ENCODE peak calls at places on chromosome 17, in seven cellular contexts. A is IMR-90; Q is left ventricle myocardium inferior; M is left lung; P is colonic mucosa; L is mucosa of descending colon; C is effector memory CD4-positive, alpha-beta T cell. U is an unnamed sample. For H3K4me1, the result is how much of the 10 kb centered on the place peaks cover.

GRCh38 chr17:80187090-80187489 is 17.3 kb downstream of the CARD14 start:
- DNase-seq in A (peak), Q (no peak), M (no peak), P (no peak), L (no peak), C (no peak), U (no peak)

GRCh38 chr17:32298721-32299578 is 33.3 kb downstream of the RHBDL3 start:
- DNase-seq in A (no peak), Q (no peak), M (no peak), P (no peak), L (no peak), C (no peak), U (no peak)

GRCh38 chr17:35809855-35810461 is 674 bp downstream of the TAF15 start:
- DNase-seq in A (peak), Q (no peak), M (no peak), P (no peak), L (no peak), C (no peak), U (no peak)

GRCh38 chr17:50676065-50676975 is 31.4 kb downstream of the ANKRD40 start:
- DNase-seq in A (no peak), Q (no peak), M (no peak), P (peak), L (peak), C (no peak), U (no peak)

GRCh38 chr17:21247859-21248258 is 5.4 kb downstream of the NATD1 start:
- DNase-seq in A (no peak), Q (no peak), M (no peak), P (no peak), L (no peak), C (no peak), U (no peak)

GRCh38 chr17:62134397-62134796 is 69.3 kb upstream of the MED13 start:
- DNase-seq in A (peak), Q (no peak), M (no peak), P (no peak), L (no peak), C (no peak), U (no peak)

GRCh38 chr17:45307290-45308015 is 9.4 kb downstream of the MAP3K14 start:
- DNase-seq in A (peak), Q (no peak), M (no peak), P (no peak), L (peak), C (no peak), U (peak)

GRCh38 chr17:81884968-81885367 is 6.4 kb downstream of the ALYREF start:
- DNase-seq in A (no peak), Q (no peak), M (no peak), P (no peak), L (no peak), C (no peak), U (no peak)

GRCh38 chr17:71580220-71580619 is 540.6 kb upstream of the SOX9 start:
- DNase-seq in A (peak), Q (no peak), M (no peak), P (no peak), L (no peak), C (no peak), U (no peak)

GRCh38 chr17:79019631-79020584 is 4.1 kb upstream of the C1QTNF1 start:
- DNase-seq in A (peak), Q (peak), M (peak), P (peak), L (peak), C (no peak), U (peak)

GRCh38 chr17:8740486-8740885 is 4.2 kb downstream of the CCDC42 start:
- DNase-seq in A (no peak), Q (no peak), M (no peak), P (no peak), L (no peak), C (peak), U (no peak)

GRCh38 chr17:62761884-62762283 is 46.2 kb downstream of the MARCHF10 start:
- DNase-seq in A (no peak), Q (no peak), M (no peak), P (no peak), L (no peak), C (no peak), U (no peak)

GRCh38 chr17:34711646-34712045 is 132.3 kb downstream of the TMEM132E start:
- DNase-seq in A (no peak), Q (no peak), M (no peak), P (no peak), L (no peak), C (no peak), U (no peak)

DNA sequence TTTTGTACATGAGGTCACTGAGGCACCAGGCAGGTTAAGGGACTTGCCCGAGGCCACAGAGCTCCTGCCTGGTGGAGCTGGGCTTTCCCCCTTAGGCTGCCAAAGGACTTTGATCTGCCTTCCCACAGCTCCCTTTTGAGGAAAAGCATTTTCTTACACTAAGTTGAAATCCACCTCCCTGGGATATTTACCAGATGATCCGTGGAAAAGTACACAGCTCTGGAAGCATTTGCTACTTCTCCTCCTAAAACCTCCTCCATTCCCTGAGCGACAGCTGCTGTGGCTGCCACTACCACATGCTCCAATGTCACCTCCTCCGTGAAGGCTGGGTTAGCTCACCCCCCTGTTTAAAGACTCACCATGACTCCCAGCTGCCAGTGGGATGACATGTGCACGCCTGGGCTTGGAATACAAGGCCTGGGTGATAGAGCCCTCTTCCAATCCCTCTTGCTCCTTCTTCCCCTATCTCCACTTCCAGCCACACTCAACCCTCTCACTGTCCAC is 1.2 kb upstream of the MPRIP start:
- DNase-seq in A (peak), Q (no peak), M (peak), P (peak), L (no peak), C (no peak), U (no peak)
- H3K4me1 ChIP-seq in A (under half), Q (half or more), M (under half), P (under half), L (under half), C (under half), U (under half)

DNA sequence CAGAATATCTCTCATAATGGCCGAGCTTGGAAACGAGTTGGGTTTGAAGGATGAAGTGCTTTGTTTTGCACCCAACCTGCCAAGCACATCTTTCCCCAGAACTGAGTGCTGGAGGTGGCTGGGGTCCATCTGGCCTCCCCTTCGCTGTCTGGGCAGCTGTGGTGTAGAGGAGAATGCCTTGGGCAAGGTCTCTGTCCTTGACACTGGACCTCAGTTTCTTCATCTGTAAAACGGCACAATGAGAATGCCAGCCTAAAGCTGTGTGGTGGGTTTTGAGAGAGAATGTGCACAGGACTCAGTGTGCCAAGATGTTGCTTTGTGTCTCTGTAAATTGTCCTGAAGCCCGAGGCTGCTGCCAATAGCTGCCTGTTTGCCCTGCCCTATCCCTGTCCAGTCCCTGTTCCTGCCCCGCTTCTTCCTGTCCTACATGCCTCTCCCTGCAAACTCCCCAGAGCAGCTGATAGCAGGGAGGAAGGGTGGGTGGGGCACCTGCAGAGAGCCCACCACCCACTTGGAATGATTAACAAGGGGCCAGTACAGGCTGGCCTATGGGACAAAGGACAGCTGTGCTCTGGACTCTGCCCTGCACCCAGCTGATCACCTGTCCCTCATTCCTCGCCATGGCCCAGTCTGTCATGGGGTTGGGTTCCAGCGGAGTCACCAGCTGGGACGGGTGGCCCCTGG is 15.3 kb downstream of the LASP1 start:
- DNase-seq in A (no peak), Q (no peak), M (no peak), P (no peak), L (peak), C (no peak), U (no peak)
- H3K4me1 ChIP-seq in A (under half), Q (half or more), M (half or more), P (under half), L (half or more), C (half or more), U (half or more)

GRCh38 chr17:1769826-1770477 is 8.1 kb downstream of the SERPINF1 start:
- DNase-seq in A (no peak), Q (no peak), M (no peak), P (no peak), L (no peak), C (no peak), U (peak)

GRCh38 chr17:1776328-1776727 is 14.5 kb downstream of the SERPINF1 start:
- DNase-seq in A (no peak), Q (no peak), M (no peak), P (no peak), L (no peak), C (no peak), U (no peak)

GRCh38 chr17:1776857-1777256 is 15.0 kb downstream of the SERPINF1 start:
- DNase-seq in A (no peak), Q (no peak), M (no peak), P (no peak), L (no peak), C (no peak), U (no peak)

GRCh38 chr17:1773755-1774181 is 11.9 kb downstream of the SERPINF1 start:
- DNase-seq in A (no peak), Q (no peak), M (no peak), P (no peak), L (no peak), C (no peak), U (no peak)

GRCh38 chr17:1774390-1775176 is 12.7 kb downstream of the SERPINF1 start:
- DNase-seq in A (no peak), Q (no peak), M (no peak), P (no peak), L (no peak), C (no peak), U (no peak)
- H3K4me1 ChIP-seq in A (under half), Q (under half), M (under half), P (under half), L (under half), C (under half), U (under half)

GRCh38 chr17:27380551-27380950 is 75.7 kb upstream of the KSR1 start:
- DNase-seq in A (no peak), Q (no peak), M (no peak), P (no peak), L (no peak), C (no peak), U (no peak)
- H3K4me1 ChIP-seq in A (under half), Q (under half), M (under half), P (under half), L (under half), C (under half), U (under half)

GRCh38 chr17:43880420-43880991 is 26.8 kb downstream of the MPP2 start:
- DNase-seq in A (no peak), Q (no peak), M (no peak), P (peak), L (peak), C (no peak), U (peak)

GRCh38 chr17:43881176-43881575 is 26.2 kb downstream of the MPP2 start:
- DNase-seq in A (no peak), Q (no peak), M (no peak), P (no peak), L (no peak), C (no peak), U (no peak)

GRCh38 chr17:43879723-43880419 is 27.5 kb downstream of the MPP2 start:
- DNase-seq in A (no peak), Q (no peak), M (no peak), P (no peak), L (no peak), C (no peak), U (no peak)

GRCh38 chr17:43882761-43883415 is 24.4 kb downstream of the MPP2 start:
- DNase-seq in A (no peak), Q (no peak), M (no peak), P (no peak), L (no peak), C (no peak), U (no peak)

DNA sequence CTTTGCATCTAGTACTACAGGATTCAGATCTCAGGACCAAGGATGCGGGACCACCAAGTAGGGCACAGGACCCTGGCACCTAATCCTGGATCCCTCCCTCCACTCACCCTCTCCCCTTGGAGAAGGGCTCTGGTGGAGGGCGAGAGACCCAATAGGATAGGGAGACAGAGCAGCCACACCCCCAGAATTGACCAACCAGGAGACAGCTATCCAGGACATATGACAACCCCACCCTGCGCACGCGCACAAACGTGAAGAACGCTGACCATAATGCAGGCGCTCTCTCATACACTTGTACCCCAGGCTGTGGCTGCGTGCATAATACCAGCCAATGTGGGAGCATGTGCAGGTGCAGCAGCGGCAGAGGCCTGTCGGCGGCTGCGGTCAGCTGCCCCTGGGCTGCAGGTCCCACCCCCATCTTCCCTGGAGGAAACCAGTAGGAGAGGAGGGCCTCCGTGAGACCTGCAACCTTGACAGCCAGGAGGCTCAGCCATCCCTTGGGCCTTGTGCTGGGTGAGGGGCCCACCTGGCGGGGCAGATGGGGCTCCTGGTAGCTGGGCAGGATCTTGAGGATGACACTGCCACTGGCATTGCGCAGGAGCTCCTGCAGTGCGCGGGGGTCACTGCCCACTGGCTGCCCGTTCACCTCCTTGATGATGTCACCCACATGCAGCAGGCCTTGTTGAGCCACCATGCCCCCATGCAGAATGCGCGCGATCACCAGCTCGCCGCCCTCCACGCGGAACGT is 25.4 kb downstream of the MPP2 start:
- DNase-seq in A (no peak), Q (no peak), M (no peak), P (no peak), L (no peak), C (no peak), U (no peak)
- H3K4me1 ChIP-seq in A (under half), Q (under half), M (under half), P (under half), L (under half), C (under half), U (under half)